ENCODE peak calls at places on chromosome 18, in five cellular contexts. One of them, this sample, is unnamed.

GRCh38 chr18:662197-662596 is 4.7 kb downstream of the TYMS start:
- DNase-seq in pancreas: no peak
- DNase-seq in progenitor cell of endocrine pancreas: no peak
- DNase-seq in GM13977: no peak
- DNase-seq in neural crest cell: no peak
- DNase-seq in this sample: no peak

GRCh38 chr18:59446012-59446411 is 86.9 kb upstream of the LMAN1 start:
- DNase-seq in pancreas: no peak
- DNase-seq in progenitor cell of endocrine pancreas: no peak
- DNase-seq in GM13977: no peak
- DNase-seq in neural crest cell: no peak
- DNase-seq in this sample: no peak

GRCh38 chr18:44783371-44783770 is 102.7 kb downstream of the SETBP1 start:
- DNase-seq in pancreas: no peak
- DNase-seq in progenitor cell of endocrine pancreas: no peak
- DNase-seq in GM13977: no peak
- DNase-seq in neural crest cell: no peak
- DNase-seq in this sample: no peak

GRCh38 chr18:28789460-28789859 is 612.5 kb upstream of the CDH2 start:
- DNase-seq in pancreas: no peak
- DNase-seq in progenitor cell of endocrine pancreas: no peak
- DNase-seq in GM13977: no peak
- DNase-seq in neural crest cell: no peak
- DNase-seq in this sample: no peak

GRCh38 chr18:27871731-27872130 is 305.2 kb downstream of the CDH2 start:
- DNase-seq in pancreas: no peak
- DNase-seq in progenitor cell of endocrine pancreas: no peak
- DNase-seq in GM13977: no peak
- DNase-seq in neural crest cell: no peak
- DNase-seq in this sample: no peak

GRCh38 chr18:48803518-48803917 is 147.2 kb downstream of the SMAD7 start:
- DNase-seq in pancreas: no peak
- DNase-seq in progenitor cell of endocrine pancreas: no peak
- DNase-seq in GM13977: no peak
- DNase-seq in neural crest cell: no peak
- DNase-seq in this sample: no peak

GRCh38 chr18:59907172-59907571 is 7.4 kb downstream of the PMAIP1 start:
- DNase-seq in pancreas: no peak
- DNase-seq in progenitor cell of endocrine pancreas: no peak
- DNase-seq in GM13977: no peak
- DNase-seq in neural crest cell: no peak
- DNase-seq in this sample: no peak

GRCh38 chr18:55489742-55490055 is 98.3 kb downstream of the TCF4 start:
- DNase-seq in pancreas: no peak
- DNase-seq in progenitor cell of endocrine pancreas: no peak
- DNase-seq in GM13977: peak
- DNase-seq in neural crest cell: no peak
- DNase-seq in this sample: peak

GRCh38 chr18:24126155-24126947 is 12.5 kb upstream of the CABYR start:
- DNase-seq in pancreas: no peak
- DNase-seq in progenitor cell of endocrine pancreas: no peak
- DNase-seq in GM13977: no peak
- DNase-seq in neural crest cell: no peak
- DNase-seq in this sample: no peak

GRCh38 chr18:51559198-51559901 is 361.9 kb upstream of the MEX3C start:
- DNase-seq in pancreas: no peak
- DNase-seq in progenitor cell of endocrine pancreas: no peak
- DNase-seq in GM13977: no peak
- DNase-seq in neural crest cell: no peak
- DNase-seq in this sample: no peak

GRCh38 chr18:41703744-41704530 is 251.1 kb upstream of the PIK3C3 start:
- DNase-seq in pancreas: no peak
- DNase-seq in progenitor cell of endocrine pancreas: no peak
- DNase-seq in GM13977: no peak
- DNase-seq in neural crest cell: no peak
- DNase-seq in this sample: no peak

GRCh38 chr18:27843783-27844415 is 333.0 kb downstream of the CDH2 start:
- DNase-seq in pancreas: no peak
- DNase-seq in progenitor cell of endocrine pancreas: no peak
- DNase-seq in GM13977: no peak
- DNase-seq in neural crest cell: no peak
- DNase-seq in this sample: no peak

GRCh38 chr18:65706646-65707045 is 44.2 kb upstream of the CDH7 start:
- DNase-seq in pancreas: no peak
- DNase-seq in progenitor cell of endocrine pancreas: no peak
- DNase-seq in GM13977: no peak
- DNase-seq in neural crest cell: no peak
- DNase-seq in this sample: no peak

GRCh38 chr18:75083761-75084160 is 125.2 kb downstream of the PTGR3 start:
- DNase-seq in pancreas: no peak
- DNase-seq in progenitor cell of endocrine pancreas: no peak
- DNase-seq in GM13977: no peak
- DNase-seq in neural crest cell: no peak
- DNase-seq in this sample: no peak
- TF ChIP-seq CTCF in pancreas: no peak
- TF ChIP-seq CTCF in progenitor cell of endocrine pancreas: no peak
- TF ChIP-seq CTCF in GM13977: no peak
- TF ChIP-seq CTCF in neural crest cell: no peak
- TF ChIP-seq CTCF in this sample: no peak

GRCh38 chr18:32439241-32439640 is 31.4 kb downstream of the GAREM1 start:
- DNase-seq in pancreas: no peak
- DNase-seq in progenitor cell of endocrine pancreas: no peak
- DNase-seq in GM13977: no peak
- DNase-seq in neural crest cell: no peak
- DNase-seq in this sample: no peak

GRCh38 chr18:32438173-32438572 is 32.5 kb downstream of the GAREM1 start:
- DNase-seq in pancreas: no peak
- DNase-seq in progenitor cell of endocrine pancreas: no peak
- DNase-seq in GM13977: no peak
- DNase-seq in neural crest cell: no peak
- DNase-seq in this sample: no peak

GRCh38 chr18:32441536-32441935 is 29.1 kb downstream of the GAREM1 start:
- DNase-seq in pancreas: no peak
- DNase-seq in progenitor cell of endocrine pancreas: no peak
- DNase-seq in GM13977: no peak
- DNase-seq in neural crest cell: no peak
- DNase-seq in this sample: no peak

GRCh38 chr18:32440478-32440877 is 30.2 kb downstream of the GAREM1 start:
- DNase-seq in pancreas: no peak
- DNase-seq in progenitor cell of endocrine pancreas: no peak
- DNase-seq in GM13977: no peak
- DNase-seq in neural crest cell: no peak
- DNase-seq in this sample: no peak

GRCh38 chr18:32439802-32440201 is 30.9 kb downstream of the GAREM1 start:
- DNase-seq in pancreas: no peak
- DNase-seq in progenitor cell of endocrine pancreas: no peak
- DNase-seq in GM13977: no peak
- DNase-seq in neural crest cell: no peak
- DNase-seq in this sample: no peak
- TF ChIP-seq CTCF in pancreas: no peak
- TF ChIP-seq CTCF in progenitor cell of endocrine pancreas: peak
- TF ChIP-seq CTCF in GM13977: peak
- TF ChIP-seq CTCF in neural crest cell: peak
- TF ChIP-seq CTCF in this sample: no peak

DNA sequence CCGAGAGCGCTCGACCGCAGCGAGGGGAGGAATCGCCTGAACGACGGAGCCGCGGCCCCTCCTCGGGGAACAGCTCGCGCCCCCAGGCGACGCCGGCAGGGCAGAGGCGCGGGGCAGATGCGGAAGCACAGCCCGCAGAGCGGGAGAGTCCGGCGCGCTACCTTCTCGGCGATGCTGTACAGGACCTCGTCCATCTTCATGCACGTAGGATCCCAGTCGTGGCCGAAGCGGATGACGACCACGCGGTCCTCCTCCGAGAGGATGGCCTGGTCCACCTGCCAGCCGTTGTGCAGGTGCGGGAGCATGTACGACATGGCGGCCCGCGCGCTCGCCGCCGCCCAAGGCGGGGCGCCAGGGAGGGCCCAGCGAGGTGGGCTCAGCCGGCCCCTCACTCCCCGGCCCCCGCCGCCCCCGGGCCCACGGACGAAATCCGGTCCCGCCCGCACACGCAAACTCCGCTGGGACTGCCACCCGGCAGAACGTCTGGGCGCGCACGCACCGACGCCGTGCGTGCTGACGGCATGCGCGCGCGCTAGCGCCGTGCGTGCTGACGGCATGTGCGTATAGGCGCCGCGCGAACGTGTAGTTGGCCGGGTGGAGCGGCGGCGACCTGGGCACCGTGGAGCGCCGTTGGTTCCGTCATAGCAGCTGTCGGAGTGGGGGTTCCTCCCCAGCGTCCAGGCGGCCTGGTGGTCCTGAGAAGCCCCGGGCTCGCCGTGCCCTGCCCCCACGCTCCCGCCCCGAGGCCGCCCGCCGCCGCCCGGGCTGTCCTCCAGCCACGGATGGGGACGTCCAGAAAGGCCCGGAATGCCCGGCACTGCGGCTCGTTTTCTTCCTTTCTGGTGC is at the start of gene TXNL4A:
- DNase-seq in pancreas: peak
- DNase-seq in progenitor cell of endocrine pancreas: peak
- DNase-seq in GM13977: peak
- DNase-seq in neural crest cell: peak
- DNase-seq in this sample: peak
- TF ChIP-seq CTCF in pancreas: no peak
- TF ChIP-seq CTCF in progenitor cell of endocrine pancreas: peak
- TF ChIP-seq CTCF in GM13977: peak
- TF ChIP-seq CTCF in neural crest cell: no peak
- TF ChIP-seq CTCF in this sample: peak

DNA sequence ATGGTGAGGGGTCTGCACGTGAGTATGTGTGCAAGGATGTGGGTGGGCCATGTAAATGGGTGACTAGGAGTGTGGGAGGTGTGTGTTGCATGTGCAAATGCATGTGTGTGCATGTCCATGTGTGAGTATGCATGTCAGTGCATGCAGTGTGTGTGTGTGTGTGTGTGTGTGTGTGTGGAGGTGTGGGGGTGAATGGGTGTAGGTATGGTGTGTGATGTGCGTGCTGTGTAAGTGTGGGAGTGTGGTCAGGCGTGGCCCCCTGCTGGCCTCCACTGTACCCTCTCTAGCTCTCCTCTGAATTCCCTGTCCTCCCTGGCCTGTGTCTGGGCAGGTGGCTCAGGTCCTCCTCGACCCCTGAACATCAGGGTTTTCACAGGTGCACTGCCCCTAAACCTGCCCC is 230.3 kb downstream of the CELF4 start:
- DNase-seq in pancreas: no peak
- DNase-seq in progenitor cell of endocrine pancreas: no peak
- DNase-seq in GM13977: no peak
- DNase-seq in neural crest cell: peak
- DNase-seq in this sample: no peak
- TF ChIP-seq CTCF in pancreas: no peak
- TF ChIP-seq CTCF in progenitor cell of endocrine pancreas: peak
- TF ChIP-seq CTCF in GM13977: no peak
- TF ChIP-seq CTCF in neural crest cell: peak
- TF ChIP-seq CTCF in this sample: no peak

GRCh38 chr18:31057031-31057430 is 14.5 kb upstream of the DSC3 start:
- DNase-seq in pancreas: no peak
- DNase-seq in progenitor cell of endocrine pancreas: no peak
- DNase-seq in GM13977: no peak
- DNase-seq in neural crest cell: no peak
- DNase-seq in this sample: no peak
- TF ChIP-seq CTCF in pancreas: no peak
- TF ChIP-seq CTCF in progenitor cell of endocrine pancreas: no peak
- TF ChIP-seq CTCF in GM13977: no peak
- TF ChIP-seq CTCF in neural crest cell: no peak
- TF ChIP-seq CTCF in this sample: no peak

GRCh38 chr18:36295214-36295613 is 2.3 kb upstream of the FHOD3 start:
- DNase-seq in pancreas: no peak
- DNase-seq in progenitor cell of endocrine pancreas: no peak
- DNase-seq in GM13977: no peak
- DNase-seq in neural crest cell: no peak
- DNase-seq in this sample: no peak
- TF ChIP-seq CTCF in pancreas: no peak
- TF ChIP-seq CTCF in progenitor cell of endocrine pancreas: no peak
- TF ChIP-seq CTCF in GM13977: no peak
- TF ChIP-seq CTCF in neural crest cell: no peak
- TF ChIP-seq CTCF in this sample: no peak